ENCODE peak calls at places on chromosomes 12 and 14, in seven cellular contexts. O is A549; M is T follicular helper cell; V is activated CD4-positive, alpha-beta T cell treated with anti-CD3 and anti-CD28 coated beads, Interleukin-2, amount 50 U/mL, for 4 hours; R is osteocyte; X is T-helper 17 cell; K is stomach. Z is an unnamed sample.

GRCh38 chr12:33825442-33825841 is 196.9 kb upstream of the ALG10 start:
- DNase-seq in O (no peak), M (no peak), V (no peak), R (no peak), X (no peak), K (no peak), Z (no peak)

GRCh38 chr14:41488401-41488800 is 118.3 kb upstream of the LRFN5 start:
- DNase-seq in O (no peak), M (no peak), V (no peak), R (no peak), X (no peak), K (no peak), Z (no peak)

GRCh38 chr14:93114713-93115068 is 1.0 kb downstream of the ITPK1 start:
- DNase-seq in O (no peak), M (no peak), V (no peak), R (no peak), X (no peak), K (peak), Z (peak)

GRCh38 chr12:33247625-33248024 is 192.0 kb downstream of the SYT10 start:
- DNase-seq in O (no peak), M (no peak), V (no peak), R (no peak), X (no peak), K (no peak), Z (no peak)

GRCh38 chr14:101482066-101482465 is 79.2 kb upstream of the DIO3 start:
- DNase-seq in O (no peak), M (no peak), V (no peak), R (no peak), X (no peak), K (no peak), Z (no peak)

GRCh38 chr12:49133014-49133413 is 1.8 kb upstream of the TUBA1B start:
- DNase-seq in O (no peak), M (no peak), V (no peak), R (no peak), X (no peak), K (no peak), Z (no peak)

GRCh38 chr12:48331389-48331788 is 19.3 kb downstream of the ZNF641 start:
- DNase-seq in O (no peak), M (no peak), V (no peak), R (no peak), X (no peak), K (no peak), Z (no peak)

GRCh38 chr14:48598458-48598857 is 923.1 kb upstream of the MDGA2 start:
- DNase-seq in O (no peak), M (no peak), V (no peak), R (no peak), X (no peak), K (no peak), Z (no peak)

GRCh38 chr12:76637807-76638206 is 78.2 kb upstream of the OSBPL8 start:
- DNase-seq in O (no peak), M (no peak), V (no peak), R (no peak), X (no peak), K (no peak), Z (no peak)

GRCh38 chr14:51846631-51847488 is 13.6 kb upstream of the GNG2 start:
- DNase-seq in O (no peak), M (peak), V (peak), R (peak), X (peak), K (peak), Z (peak)

GRCh38 chr12:65823481-65824313 is 586 bp upstream of the HMGA2 start:
- DNase-seq in O (peak), M (no peak), V (no peak), R (peak), X (no peak), K (peak), Z (peak)

GRCh38 chr14:68376067-68376810 is 416.6 kb downstream of the ZFP36L1 start:
- DNase-seq in O (no peak), M (no peak), V (no peak), R (no peak), X (no peak), K (no peak), Z (no peak)

GRCh38 chr12:109016978-109017377 is 3.9 kb downstream of the SVOP start:
- DNase-seq in O (no peak), M (no peak), V (no peak), R (peak), X (no peak), K (no peak), Z (no peak)

GRCh38 chr14:64717870-64718269 is 13.6 kb downstream of the PLEKHG3 start:
- DNase-seq in O (peak), M (no peak), V (no peak), R (no peak), X (no peak), K (no peak), Z (no peak)

GRCh38 chr14:100406505-100407131 is 83.5 kb downstream of the SLC25A47 start:
- DNase-seq in O (peak), M (no peak), V (no peak), R (no peak), X (no peak), K (peak), Z (peak)

GRCh38 chr12:8154526-8154925 is 2.3 kb upstream of the ZNF705A start:
- DNase-seq in O (no peak), M (no peak), V (no peak), R (no peak), X (no peak), K (no peak), Z (no peak)

GRCh38 chr14:52342849-52343606 is 28.9 kb downstream of the PTGER2 start:
- DNase-seq in O (peak), M (no peak), V (no peak), R (no peak), X (no peak), K (no peak), Z (no peak)

GRCh38 chr12:28855761-28856160 is 293.3 kb upstream of the FAR2 start:
- DNase-seq in O (no peak), M (no peak), V (no peak), R (no peak), X (no peak), K (no peak), Z (no peak)

GRCh38 chr12:24364921-24365320 is 415.5 kb upstream of the SOX5 start:
- DNase-seq in O (no peak), M (no peak), V (no peak), R (no peak), X (no peak), K (no peak), Z (no peak)

GRCh38 chr12:53820907-53821306 is 69.1 kb upstream of the CISTR start:
- DNase-seq in O (no peak), M (no peak), V (no peak), R (no peak), X (no peak), K (no peak), Z (no peak)

GRCh38 chr12:38159092-38159551 is 157.5 kb upstream of the ALG10B start:
- DNase-seq in O (no peak), M (no peak), V (no peak), R (no peak), X (no peak), K (no peak), Z (no peak)

GRCh38 chr14:92813201-92813600 is 19.1 kb downstream of the GOLGA5 start:
- DNase-seq in O (no peak), M (no peak), V (no peak), R (no peak), X (no peak), K (no peak), Z (no peak)

GRCh38 chr12:96670334-96670899 is 181.0 kb downstream of the CFAP54 start:
- DNase-seq in O (no peak), M (no peak), V (no peak), R (no peak), X (no peak), K (no peak), Z (no peak)

GRCh38 chr14:54591461-54592245 is 24.7 kb downstream of the SAMD4A start:
- DNase-seq in O (no peak), M (no peak), V (no peak), R (no peak), X (no peak), K (no peak), Z (no peak)

GRCh38 chr14:55707365-55707804 is 127.4 kb downstream of the KTN1 start:
- DNase-seq in O (peak), M (no peak), V (no peak), R (no peak), X (no peak), K (no peak), Z (no peak)

GRCh38 chr14:101473045-101473729 is 88.1 kb upstream of the DIO3 start:
- DNase-seq in O (no peak), M (no peak), V (no peak), R (peak), X (no peak), K (peak), Z (no peak)

GRCh38 chr12:2783936-2784600 is 10.7 kb upstream of the FKBP4 start:
- DNase-seq in O (peak), M (no peak), V (peak), R (peak), X (peak), K (peak), Z (peak)

GRCh38 chr12:1488908-1489381 is 105.4 kb downstream of the FBXL14 start:
- DNase-seq in O (no peak), M (no peak), V (no peak), R (no peak), X (no peak), K (no peak), Z (no peak)

GRCh38 chr12:69052613-69053408 is 119.8 kb upstream of the CPM start:
- DNase-seq in O (peak), M (no peak), V (peak), R (no peak), X (no peak), K (no peak), Z (no peak)

GRCh38 chr12:127785535-127785934 is 481.4 kb upstream of the TMEM132C start:
- DNase-seq in O (no peak), M (no peak), V (no peak), R (no peak), X (no peak), K (no peak), Z (no peak)

GRCh38 chr12:44972746-44973421 is 78.0 kb downstream of the DBX2 start:
- DNase-seq in O (peak), M (no peak), V (no peak), R (no peak), X (no peak), K (no peak), Z (no peak)

GRCh38 chr12:29145372-29146170 is 3.5 kb upstream of the FAR2 start:
- DNase-seq in O (no peak), M (no peak), V (no peak), R (no peak), X (no peak), K (no peak), Z (no peak)

GRCh38 chr12:1573960-1574862 is 20.2 kb downstream of the FBXL14 start:
- DNase-seq in O (peak), M (no peak), V (no peak), R (no peak), X (no peak), K (no peak), Z (no peak)

GRCh38 chr12:43090981-43091380 is 461.0 kb downstream of the ADAMTS20 start:
- DNase-seq in O (no peak), M (no peak), V (no peak), R (no peak), X (no peak), K (no peak), Z (no peak)

GRCh38 chr14:68137704-68138619 is 318.4 kb downstream of the RAD51B start:
- DNase-seq in O (peak), M (no peak), V (no peak), R (peak), X (no peak), K (peak), Z (no peak)

GRCh38 chr12:32285484-32285883 is 113.9 kb upstream of the FGD4 start:
- DNase-seq in O (no peak), M (no peak), V (no peak), R (no peak), X (no peak), K (no peak), Z (no peak)

GRCh38 chr14:90356925-90357324 is 25.2 kb upstream of the NRDE2 start:
- DNase-seq in O (no peak), M (no peak), V (no peak), R (no peak), X (no peak), K (no peak), Z (no peak)

Z was measured in right lobe of liver.